ENCODE peak calls at places on chromosome 22, in nine cellular contexts. V, C, N, H, Y, M, X, W and G are unnamed samples.

GRCh38 chr22:48756146-48757111 is 1071.2 kb downstream of the BRD1 start:
- DNase-seq in N (no peak), V (no peak), H (no peak), X (no peak), C (no peak), W (no peak), M (peak; percentile 79), Y (no peak), G (no peak)

GRCh38 chr22:19407649-19408606 is 23.6 kb downstream of the HIRA start:
- DNase-seq in H (no peak), V (no peak), N (no peak), C (no peak), W (no peak), X (no peak), M (no peak), Y (no peak), G (no peak)

GRCh38 chr22:26054846-26055245 is 114.4 kb upstream of the SEZ6L start:
- DNase-seq in M (no peak), C (no peak), X (no peak), N (no peak), W (peak; percentile 58), Y (no peak), V (no peak), H (no peak), G (no peak)

GRCh38 chr22:46079093-46079860 is 71.0 kb upstream of the PPARA start:
- DNase-seq in X (no peak), H (no peak), Y (no peak), W (no peak), C (no peak), M (peak; percentile 72), V (no peak), N (no peak), G (no peak)

GRCh38 chr22:45317551-45318167 is 7.9 kb downstream of the FAM118A start:
- DNase-seq in N (no peak), M (no peak), W (peak; percentile 59), H (no peak), V (no peak), Y (no peak), X (no peak), C (peak; percentile 6), G (no peak)

GRCh38 chr22:49638788-49639187 is 188.9 kb downstream of the BRD1 start:
- DNase-seq in X (no peak), H (no peak), Y (peak; percentile 56), W (peak; percentile 23), M (no peak), C (no peak), N (no peak), V (no peak), G (no peak)

GRCh38 chr22:49291169-49291568 is 536.5 kb downstream of the BRD1 start:
- DNase-seq in C (no peak), X (no peak), W (no peak), H (no peak), Y (no peak), N (no peak), M (peak; percentile 68), V (no peak), G (no peak)

GRCh38 chr22:48278620-48279464 is 1516.4 kb downstream of the TBC1D22A start:
- DNase-seq in W (no peak), H (no peak), Y (no peak), N (no peak), M (no peak), C (no peak), V (no peak), X (no peak), G (no peak)

GRCh38 chr22:31082606-31083376 is 1.7 kb downstream of the SMTN start:
- DNase-seq in M (no peak), N (no peak), H (peak; percentile 57), V (peak; percentile 25), X (peak; percentile 64), Y (no peak), C (peak; percentile 58), W (peak; percentile 60), G (peak; percentile 13)

GRCh38 chr22:48688366-48688765 is 1139.3 kb downstream of the BRD1 start:
- DNase-seq in M (no peak), N (no peak), C (no peak), H (no peak), Y (no peak), V (no peak), X (no peak), W (no peak), G (no peak)

GRCh38 chr22:23110190-23110921 is 31.4 kb downstream of the RSPH14 start:
- DNase-seq in X (no peak), Y (no peak), V (no peak), N (no peak), C (no peak), W (no peak), H (no peak), M (no peak), G (no peak)

GRCh38 chr22:43955040-43955882 is at the start of gene SAMM50:
- DNase-seq in N (peak; percentile 82), V (peak; percentile 93), H (peak; percentile 89), W (peak; percentile 95), M (peak; percentile 94), Y (peak; percentile 83), C (peak; percentile 88), X (peak; percentile 86), G (peak; percentile 80)

GRCh38 chr22:48888466-48889208 is 939.0 kb downstream of the BRD1 start:
- DNase-seq in X (no peak), V (no peak), M (peak; percentile 58), Y (no peak), H (no peak), N (no peak), W (no peak), C (no peak), G (no peak)

GRCh38 chr22:35835267-35835997 is 117.8 kb downstream of the APOL5 start:
- DNase-seq in Y (no peak), W (no peak), V (no peak), X (no peak), N (no peak), H (no peak), C (peak; percentile 3), M (no peak), G (no peak)